ENCODE peak calls at places on chromosomes 6 and 20, in six cellular contexts. Z, Q, B, P, G and F are unnamed samples.

GRCh38 chr6:134394905-134395304 is 77.0 kb upstream of the SGK1 start:
- DNase-seq in Z (no peak), Q (no peak), B (no peak), P (no peak), G (no peak), F (no peak)

GRCh38 chr20:47561175-47561574 is 59.5 kb downstream of the NCOA3 start:
- DNase-seq in Z (peak), Q (no peak), B (no peak), P (peak), G (peak), F (peak)

GRCh38 chr6:166269301-166270039 is 38.7 kb downstream of the PRR18 start:
- DNase-seq in Z (no peak), Q (no peak), B (no peak), P (no peak), G (no peak), F (no peak)

GRCh38 chr6:5898102-5898501 is 108.6 kb downstream of the NRN1 start:
- DNase-seq in Z (no peak), Q (no peak), B (no peak), P (no peak), G (no peak), F (peak)

GRCh38 chr20:44401052-44401769 is 45.7 kb downstream of the HNF4A start:
- DNase-seq in Z (no peak), Q (no peak), B (no peak), P (no peak), G (no peak), F (no peak)

GRCh38 chr6:6494677-6495076 is 93.8 kb upstream of the LY86 start:
- DNase-seq in Z (peak), Q (peak), B (peak), P (no peak), G (peak), F (no peak)

GRCh38 chr20:41058007-41058673 is 29.5 kb downstream of the TOP1 start:
- DNase-seq in Z (peak), Q (no peak), B (no peak), P (peak), G (peak), F (peak)

GRCh38 chr20:25321262-25321831 is 69.3 kb downstream of the ABHD12 start:
- DNase-seq in Z (peak), Q (no peak), B (no peak), P (no peak), G (no peak), F (no peak)

GRCh38 chr6:169312658-169313346 is 59.2 kb upstream of the THBS2 start:
- DNase-seq in Z (no peak), Q (no peak), B (no peak), P (no peak), G (peak), F (peak)

GRCh38 chr20:8474027-8474668 is 342.1 kb downstream of the PLCB1 start:
- DNase-seq in Z (no peak), Q (no peak), B (no peak), P (no peak), G (no peak), F (no peak)

GRCh38 chr6:136822051-136822378 is 377 bp upstream of the PEX7 start:
- DNase-seq in Z (peak), Q (peak), B (no peak), P (no peak), G (peak), F (no peak)

GRCh38 chr20:44746367-44747165 is 901 bp downstream of the KCNK15 start:
- DNase-seq in Z (no peak), Q (no peak), B (peak), P (no peak), G (no peak), F (no peak)

GRCh38 chr20:38658879-38659612 is 57.4 kb downstream of the ARHGAP40 start:
- DNase-seq in Z (no peak), Q (peak), B (no peak), P (peak), G (peak), F (no peak)

GRCh38 chr20:39291301-39291700 is 329.2 kb downstream of the DHX35 start:
- DNase-seq in Z (peak), Q (no peak), B (no peak), P (no peak), G (peak), F (no peak)

GRCh38 chr6:80503660-80504059 is 397.2 kb downstream of the BCKDHB start:
- DNase-seq in Z (no peak), Q (no peak), B (no peak), P (no peak), G (no peak), F (no peak)

GRCh38 chr6:73528897-73529296 is 8.1 kb upstream of the EEF1A1 start:
- DNase-seq in Z (no peak), Q (no peak), B (no peak), P (no peak), G (no peak), F (no peak)

GRCh38 chr20:3808141-3808479 is 12.0 kb downstream of the CDC25B start:
- DNase-seq in Z (peak), Q (no peak), B (peak), P (peak), G (peak), F (peak)

GRCh38 chr6:15533379-15534044 is 129.3 kb downstream of the DTNBP1 start:
- DNase-seq in Z (peak), Q (no peak), B (no peak), P (no peak), G (peak), F (peak)

GRCh38 chr6:41917528-41917927 is 3.4 kb downstream of the MED20 start:
- DNase-seq in Z (peak), Q (no peak), B (no peak), P (peak), G (peak), F (peak)

GRCh38 chr6:13338038-13338437 is 9.7 kb upstream of the TBC1D7 start:
- DNase-seq in Z (peak), Q (no peak), B (no peak), P (no peak), G (no peak), F (no peak)

GRCh38 chr6:25883536-25883935 is 9.5 kb upstream of the SLC17A3 start:
- DNase-seq in Z (no peak), Q (no peak), B (no peak), P (peak), G (peak), F (no peak)

GRCh38 chr6:47130086-47130485 is 88.0 kb upstream of the ADGRF1 start:
- DNase-seq in Z (peak), Q (no peak), B (no peak), P (no peak), G (peak), F (no peak)

GRCh38 chr20:58344741-58345140 is 35.2 kb downstream of the RAB22A start:
- DNase-seq in Z (peak), Q (no peak), B (no peak), P (peak), G (peak), F (peak)

GRCh38 chr6:163943647-163944395 is 529.3 kb downstream of the QKI start:
- DNase-seq in Z (no peak), Q (no peak), B (no peak), P (peak), G (peak), F (no peak)

GRCh38 chr20:51159303-51159702 is 136.4 kb upstream of the KCNG1 start:
- DNase-seq in Z (no peak), Q (no peak), B (no peak), P (no peak), G (no peak), F (no peak)
- H3K4me3 ChIP-seq in Z (no peak), Q (no peak), B (no peak), P (no peak), G (no peak), F (no peak)

GRCh38 chr6:83613378-83613777 is 95.5 kb downstream of the SNAP91 start:
- DNase-seq in Z (no peak), Q (no peak), B (no peak), P (peak), G (no peak), F (no peak)

DNA sequence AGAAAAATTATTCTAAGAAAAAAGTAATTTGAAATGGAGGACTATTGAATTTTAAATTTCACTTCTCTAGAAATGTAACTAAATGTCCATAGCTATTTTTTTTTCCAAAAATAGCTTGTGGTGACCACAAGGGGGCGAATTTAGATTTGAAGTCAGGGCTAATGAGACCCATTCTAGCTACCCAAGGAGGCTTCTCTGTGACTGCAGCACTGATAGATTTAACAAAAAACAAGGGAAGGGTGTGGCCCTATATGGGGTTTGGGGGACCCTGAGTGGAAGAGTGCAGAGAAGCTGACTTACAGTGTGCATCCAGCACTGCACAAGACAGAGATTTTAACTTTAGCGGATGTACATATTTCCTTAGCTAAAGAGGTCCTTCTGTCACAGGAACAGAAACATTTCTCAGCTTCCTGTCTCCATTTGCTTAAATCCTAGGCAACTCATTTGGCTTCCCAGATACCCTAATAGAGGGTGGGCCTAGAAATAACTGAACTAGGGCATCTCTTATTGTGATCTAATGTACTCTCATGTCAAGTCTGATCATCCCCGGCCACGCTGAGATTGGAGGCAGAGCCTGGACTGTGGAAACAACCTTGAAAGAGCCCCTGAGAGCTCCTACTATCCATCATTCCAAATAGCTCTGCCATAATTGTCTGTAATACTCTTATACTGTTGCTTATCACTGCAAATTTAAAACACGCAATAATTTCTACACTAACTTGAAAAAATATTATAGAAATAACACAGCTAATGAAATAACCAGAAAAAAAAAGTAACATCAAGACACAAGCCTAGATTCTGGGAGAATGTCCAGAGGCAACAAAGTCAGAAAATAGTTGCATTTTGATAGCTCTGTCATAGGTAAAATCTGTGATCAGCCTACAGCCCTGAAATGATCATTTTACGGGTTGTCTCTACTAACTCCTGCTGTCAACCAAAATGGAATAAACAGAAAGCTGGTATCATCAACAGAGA is 93.6 kb downstream of the SNAP91 start:
- DNase-seq in Z (peak), Q (peak), B (no peak), P (peak), G (peak), F (peak)
- TF ChIP-seq CTCF in Z (peak), Q (peak), B (no peak), P (peak), G (peak), F (peak)

DNA sequence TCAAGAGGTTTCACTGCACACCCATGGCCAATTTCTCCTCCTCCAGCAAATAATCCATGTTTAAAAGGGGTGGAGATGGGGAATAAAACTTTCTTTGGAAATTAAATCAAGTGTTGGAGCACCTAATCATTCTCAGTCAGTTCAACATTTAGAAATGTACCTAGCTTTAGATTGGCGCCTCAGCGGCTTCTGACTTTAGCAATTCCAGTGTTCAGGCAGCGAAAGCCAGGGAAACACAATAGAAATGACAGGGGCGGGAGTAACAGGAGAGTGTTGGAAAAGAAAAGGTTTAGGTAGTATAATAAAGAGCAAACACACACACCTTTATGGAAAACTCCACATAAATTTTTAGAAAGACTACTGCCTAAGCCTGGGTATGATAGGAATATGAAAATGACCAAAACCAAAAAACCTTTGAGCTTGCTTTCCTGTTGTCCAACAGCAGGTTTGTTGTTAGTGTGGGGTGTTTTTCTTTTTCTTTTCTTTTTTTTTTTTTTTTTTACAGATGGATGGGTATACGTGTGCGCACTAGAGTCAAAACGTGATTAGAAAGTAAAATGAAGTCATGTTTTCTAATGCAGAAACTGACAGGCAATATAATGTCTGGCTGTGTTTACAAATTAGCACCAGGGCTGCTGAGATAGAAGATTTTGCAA is 7.7 kb downstream of the TFAP2A start:
- DNase-seq in Z (no peak), Q (no peak), B (no peak), P (no peak), G (no peak), F (no peak)
- H3K4me3 ChIP-seq in Z (no peak), Q (no peak), B (no peak), P (no peak), G (no peak), F (no peak)

DNA sequence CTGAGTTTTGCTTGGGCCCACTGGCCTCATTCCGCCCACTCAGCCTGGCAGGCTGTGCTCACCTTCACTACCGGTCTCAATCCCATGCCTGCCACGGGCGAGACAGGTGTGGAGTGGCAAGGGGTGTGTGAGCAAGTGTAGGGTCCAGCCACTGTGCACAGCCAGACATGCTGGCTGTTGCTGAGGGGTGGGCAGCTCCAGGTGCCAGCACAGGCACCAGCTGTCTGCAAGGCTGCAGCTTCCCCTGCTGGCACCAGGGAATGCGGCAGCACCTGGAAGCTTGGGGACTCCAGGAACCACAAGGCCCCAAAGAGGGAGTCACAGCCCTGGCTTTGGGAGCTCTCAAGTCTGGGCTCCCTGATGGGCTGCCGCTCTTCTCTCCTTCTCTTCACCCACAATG is 372.7 kb downstream of the CBLN4 start:
- DNase-seq in Z (no peak), Q (no peak), B (no peak), P (no peak), G (no peak), F (no peak)
- TF ChIP-seq CTCF in Z (no peak), Q (no peak), B (no peak), P (no peak), G (no peak), F (no peak)

GRCh38 chr6:96015321-96015790 is 418 bp upstream of the FUT9 start:
- DNase-seq in Z (no peak), Q (no peak), B (peak), P (no peak), G (no peak), F (no peak)

GRCh38 chr6:96013531-96013930 is 2.2 kb upstream of the FUT9 start:
- DNase-seq in Z (no peak), Q (no peak), B (no peak), P (no peak), G (no peak), F (no peak)

GRCh38 chr6:96014846-96015245 is 928 bp upstream of the FUT9 start:
- DNase-seq in Z (no peak), Q (no peak), B (no peak), P (no peak), G (no peak), F (no peak)

GRCh38 chr6:96016781-96017180 is 1.0 kb downstream of the FUT9 start:
- DNase-seq in Z (no peak), Q (no peak), B (no peak), P (no peak), G (no peak), F (no peak)

DNA sequence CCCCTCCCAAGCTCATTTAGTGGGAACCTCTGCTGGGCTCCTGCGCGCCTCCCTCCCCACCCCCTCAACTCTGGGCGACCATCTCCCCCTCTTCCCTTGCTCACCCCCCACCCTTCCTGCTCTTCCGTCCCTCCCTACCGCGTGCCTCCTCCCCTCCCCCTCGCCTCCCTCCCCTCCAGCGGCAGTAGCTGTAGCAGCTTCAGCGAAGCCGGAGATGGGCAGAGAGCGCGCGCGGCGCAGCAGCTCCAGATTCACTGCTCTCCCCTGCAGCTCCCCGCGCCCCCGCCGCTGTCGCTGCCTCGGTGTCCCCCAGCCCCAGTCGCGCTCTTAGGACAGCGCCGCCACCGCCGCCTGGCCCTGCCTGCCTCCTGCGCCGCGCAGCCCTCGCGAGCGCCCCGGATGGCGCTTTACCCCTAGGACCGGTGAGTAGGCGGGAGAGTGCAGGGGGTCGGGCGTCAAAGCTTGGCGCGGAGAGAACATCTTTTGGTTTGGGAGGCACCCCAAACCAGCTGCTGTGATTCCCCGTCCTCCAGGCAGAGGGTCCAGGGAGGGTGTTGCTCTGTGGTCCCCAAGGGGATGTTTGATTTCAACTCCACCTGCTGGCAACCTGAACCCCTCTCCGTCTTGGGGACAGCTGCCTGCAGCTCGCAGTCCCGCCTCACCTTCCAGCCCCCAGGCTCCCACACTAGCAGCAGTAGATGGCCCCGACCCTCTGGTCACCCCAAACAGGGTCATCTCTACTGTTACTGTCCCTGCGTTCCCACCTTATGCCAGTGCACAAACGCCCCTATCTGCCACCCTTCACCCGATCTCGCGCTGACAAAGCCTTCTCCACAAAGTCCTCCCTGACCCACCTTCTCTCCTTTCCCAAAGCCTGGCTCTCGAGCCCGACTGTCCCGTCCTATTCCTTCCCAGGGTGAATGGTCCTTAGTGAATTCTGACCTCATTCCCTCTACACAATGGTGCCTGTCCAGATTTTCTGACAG is at the start of gene FUT9:
- DNase-seq in Z (no peak), Q (no peak), B (peak), P (no peak), G (no peak), F (no peak)
- H3K4me3 ChIP-seq in Z (no peak), Q (no peak), B (peak), P (no peak), G (no peak), F (no peak)

GRCh38 chr6:156775717-156776116 is 1.5 kb upstream of the ARID1B start:
- DNase-seq in Z (no peak), Q (no peak), B (no peak), P (no peak), G (peak), F (peak)

GRCh38 chr6:156774872-156775405 is 2.2 kb upstream of the ARID1B start:
- DNase-seq in Z (no peak), Q (peak), B (no peak), P (no peak), G (peak), F (peak)

GRCh38 chr6:156776841-156777576 is at the start of gene ARID1B:
- DNase-seq in Z (peak), Q (peak), B (peak), P (peak), G (peak), F (peak)

GRCh38 chr6:156777577-156777865 is 343 bp downstream of the ARID1B start:
- DNase-seq in Z (no peak), Q (no peak), B (no peak), P (no peak), G (no peak), F (no peak)

DNA sequence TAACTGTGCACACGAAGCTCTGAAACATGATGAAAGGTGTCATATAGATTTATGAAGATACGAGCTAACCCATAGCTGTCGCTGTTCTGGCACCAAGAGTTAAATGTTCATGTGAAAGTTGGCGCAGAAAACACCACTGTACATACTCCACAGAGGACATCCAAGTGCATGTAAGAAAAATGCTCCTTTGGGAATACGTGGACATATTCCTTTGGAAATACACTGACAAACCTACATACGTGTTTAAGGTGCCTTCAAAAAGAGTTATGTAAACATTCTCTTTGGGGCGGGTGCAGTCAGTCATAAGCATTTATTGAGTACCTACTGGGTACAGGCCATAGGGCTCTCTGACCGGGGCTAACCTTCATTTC is 723 bp upstream of the ARID1B start:
- DNase-seq in Z (peak), Q (peak), B (no peak), P (peak), G (peak), F (peak)
- TF ChIP-seq CTCF in Z (no peak), Q (peak), B (no peak), P (no peak), G (no peak), F (no peak)

GRCh38 chr6:157272866-157273755 is 50.2 kb downstream of the TMEM242 start:
- DNase-seq in Z (peak), Q (peak), B (no peak), P (no peak), G (no peak), F (no peak)
- H3K4me3 ChIP-seq in Z (no peak), Q (peak), B (no peak), P (no peak), G (no peak), F (no peak)

GRCh38 chr20:63101781-63102719 is 95.3 kb upstream of the BHLHE23 start:
- DNase-seq in Z (peak), Q (no peak), B (peak), P (peak), G (peak), F (peak)
- TF ChIP-seq CTCF in Z (no peak), Q (no peak), B (no peak), P (no peak), G (no peak), F (no peak)

GRCh38 chr20:61357119-61357518 is 105.1 kb downstream of the CDH4 start:
- DNase-seq in Z (no peak), Q (no peak), B (no peak), P (no peak), G (no peak), F (no peak)
- H3K4me3 ChIP-seq in Z (no peak), Q (no peak), B (no peak), P (no peak), G (no peak), F (no peak)